ENCODE peak calls at places on chromosomes 6 and 20, in eight cellular contexts. J is NCI-H82; Y is GM10248; U is ovary; P is COR-L47; F is T-helper 2 cell; V is stimulated activated CD8-positive, alpha-beta memory T cell treated with anti-CD3 and anti-CD28 coated beads, Interleukin-15, amount 100 ng/mL, for 1 hour; G is stomach. T is an unnamed sample.

GRCh38 chr20:775679-776135 is 7.4 kb upstream of the SLC52A3 start:
- DNase-seq in P (no peak), V (no peak), U (no peak), F (no peak), G (peak), J (no peak), Y (no peak), T (no peak)

GRCh38 chr6:66662721-66663120 is 955.7 kb upstream of the EYS start:
- DNase-seq in Y (no peak), V (no peak), U (no peak), P (no peak), G (no peak), J (no peak), F (no peak), T (no peak)

GRCh38 chr6:170371588-170371987 is 65.0 kb downstream of the FAM120B start:
- DNase-seq in J (peak), F (no peak), V (no peak), P (no peak), U (no peak), Y (no peak), G (no peak), T (no peak)

GRCh38 chr6:31383149-31383548 is 20.2 kb upstream of the MICA start:
- DNase-seq in U (no peak), Y (no peak), G (no peak), J (no peak), P (no peak), F (no peak), V (no peak), T (no peak)

GRCh38 chr20:25292176-25292891 is 44.4 kb downstream of the PYGB start:
- DNase-seq in F (no peak), P (no peak), J (no peak), U (no peak), Y (no peak), V (no peak), G (no peak), T (no peak)

GRCh38 chr6:62236784-62237183 is 49.2 kb downstream of the KHDRBS2 start:
- DNase-seq in P (no peak), U (no peak), J (no peak), Y (no peak), G (no peak), F (no peak), V (no peak), T (no peak)

GRCh38 chr6:150491131-150491795 is 108.4 kb upstream of the PLEKHG1 start:
- DNase-seq in Y (peak), P (no peak), F (no peak), V (no peak), G (no peak), U (no peak), J (no peak), T (peak)

GRCh38 chr20:18831830-18832229 is 18.2 kb downstream of the SCP2D1 start:
- DNase-seq in V (no peak), Y (no peak), U (no peak), G (no peak), J (no peak), F (no peak), P (no peak), T (no peak)

GRCh38 chr6:39302669-39303424 is 11.4 kb downstream of the KCNK17 start:
- DNase-seq in J (peak), Y (peak), F (peak), V (peak), G (peak), U (peak), P (peak), T (peak)

GRCh38 chr6:15265787-15266186 is 19.9 kb downstream of the JARID2 start:
- DNase-seq in Y (no peak), P (no peak), U (no peak), G (no peak), F (no peak), J (no peak), V (no peak), T (no peak)

T was measured in CD4-positive, CD25-positive, alpha-beta regulatory T cell.